ENCODE peak calls at places on chromosome 15, in nine cellular contexts. U is breast epithelium, Q is uterus, E is left lung, T is hepatocyte, J is SJSA1, N is heart left ventricle, I is lung, S is right cardiac atrium. A is an unnamed sample. For H3K4me1, the result is how much of the 10 kb centered on the place peaks cover.

GRCh38 chr15:40844543-40844981 is 714 bp downstream of the SPINT1 start:
- DNase-seq in U (no peak), Q (no peak), E (peak), T (peak), J (no peak), N (peak), I (peak), S (no peak), A (no peak)

GRCh38 chr15:41935566-41936020 is 36.8 kb downstream of the EHD4 start:
- DNase-seq in U (no peak), Q (no peak), E (no peak), T (no peak), J (no peak), N (no peak), I (no peak), S (no peak), A (no peak)

GRCh38 chr15:78035319-78035718 is 42.2 kb downstream of the TBC1D2B start:
- DNase-seq in U (no peak), Q (peak), E (peak), T (no peak), J (no peak), N (peak), I (peak), S (no peak), A (peak)

GRCh38 chr15:39728844-39729243 is 53.8 kb downstream of the FSIP1 start:
- DNase-seq in U (no peak), Q (no peak), E (no peak), T (no peak), J (no peak), N (no peak), I (no peak), S (no peak), A (no peak)

GRCh38 chr15:43325039-43325438 is 5.3 kb downstream of the LCMT2 start:
- DNase-seq in U (no peak), Q (no peak), E (no peak), T (no peak), J (no peak), N (no peak), I (no peak), S (no peak), A (no peak)

GRCh38 chr15:63904042-63904441 is 70.3 kb upstream of the HERC1 start:
- DNase-seq in U (no peak), Q (no peak), E (no peak), T (no peak), J (no peak), N (no peak), I (no peak), S (no peak), A (no peak)

GRCh38 chr15:71295242-71296031 is 180.2 kb downstream of the THSD4 start:
- DNase-seq in U (no peak), Q (peak), E (no peak), T (peak), J (peak), N (no peak), I (peak), S (no peak), A (no peak)

GRCh38 chr15:100111103-100112060 is 230.4 kb downstream of the ADAMTS17 start:
- DNase-seq in U (no peak), Q (peak), E (peak), T (peak), J (peak), N (peak), I (no peak), S (peak), A (no peak)

GRCh38 chr15:40878785-40879184 is 4.8 kb upstream of the RHOV start:
- DNase-seq in U (no peak), Q (no peak), E (no peak), T (peak), J (no peak), N (no peak), I (no peak), S (no peak), A (no peak)

GRCh38 chr15:65329298-65329990 is 25.0 kb downstream of the RNU5B-1 start:
- DNase-seq in U (no peak), Q (no peak), E (no peak), T (no peak), J (no peak), N (no peak), I (no peak), S (no peak), A (no peak)

GRCh38 chr15:50876989-50877360 is 31.5 kb upstream of the AP4E1 start:
- DNase-seq in U (peak), Q (peak), E (peak), T (peak), J (peak), N (peak), I (peak), S (peak), A (peak)

GRCh38 chr15:93459396-93459795 is 370.4 kb upstream of the RGMA start:
- DNase-seq in U (no peak), Q (no peak), E (no peak), T (no peak), J (no peak), N (no peak), I (no peak), S (no peak), A (no peak)

GRCh38 chr15:60830479-60830878 is 351.5 kb upstream of the ICE2 start:
- DNase-seq in U (no peak), Q (no peak), E (no peak), T (no peak), J (no peak), N (no peak), I (no peak), S (no peak), A (no peak)

GRCh38 chr15:39864116-39864515 is 56.0 kb downstream of the GPR176 start:
- DNase-seq in U (no peak), Q (no peak), E (no peak), T (no peak), J (no peak), N (no peak), I (no peak), S (no peak), A (no peak)

GRCh38 chr15:52360229-52361203 is 64.9 kb upstream of the MYO5C start:
- DNase-seq in U (no peak), Q (no peak), E (no peak), T (no peak), J (no peak), N (no peak), I (no peak), S (no peak), A (no peak)

GRCh38 chr15:31402511-31403056 is 75.9 kb downstream of the KLF13 start:
- DNase-seq in U (no peak), Q (no peak), E (no peak), T (peak), J (no peak), N (peak), I (no peak), S (peak), A (no peak)

GRCh38 chr15:85543741-85544155 is 163.3 kb downstream of the AKAP13 start:
- DNase-seq in U (peak), Q (no peak), E (peak), T (peak), J (no peak), N (peak), I (peak), S (peak), A (no peak)

GRCh38 chr15:100107606-100108225 is 234.1 kb downstream of the ADAMTS17 start:
- DNase-seq in U (no peak), Q (peak), E (no peak), T (no peak), J (peak), N (no peak), I (no peak), S (no peak), A (no peak)

GRCh38 chr15:91948001-91948608 is 94.6 kb downstream of the SLCO3A1 start:
- DNase-seq in U (peak), Q (no peak), E (peak), T (no peak), J (no peak), N (peak), I (no peak), S (no peak), A (no peak)

GRCh38 chr15:90000175-90000923 is 775 bp upstream of the ZNF710 start:
- DNase-seq in U (peak), Q (peak), E (no peak), T (peak), J (no peak), N (peak), I (no peak), S (peak), A (no peak)

GRCh38 chr15:35289029-35289617 is 204.0 kb upstream of the NANOGP8 start:
- DNase-seq in U (no peak), Q (no peak), E (no peak), T (peak), J (no peak), N (no peak), I (no peak), S (no peak), A (no peak)

GRCh38 chr15:73051402-73051810 is 857 bp upstream of the NEO1 start:
- DNase-seq in U (peak), Q (no peak), E (peak), T (no peak), J (peak), N (peak), I (peak), S (peak), A (no peak)

GRCh38 chr15:87672309-87672897 is 584.1 kb downstream of the NTRK3 start:
- DNase-seq in U (no peak), Q (peak), E (no peak), T (peak), J (no peak), N (no peak), I (no peak), S (peak), A (no peak)

GRCh38 chr15:80667895-80668430 is 27.1 kb upstream of the ABHD17C start:
- DNase-seq in U (no peak), Q (no peak), E (no peak), T (no peak), J (no peak), N (no peak), I (no peak), S (no peak), A (no peak)

GRCh38 chr15:46808834-46809233 is 908.5 kb upstream of the SEMA6D start:
- DNase-seq in U (no peak), Q (no peak), E (no peak), T (no peak), J (no peak), N (no peak), I (no peak), S (no peak), A (no peak)

GRCh38 chr15:77187751-77188464 is 117.0 kb upstream of the TSPAN3 start:
- DNase-seq in U (peak), Q (no peak), E (peak), T (no peak), J (no peak), N (peak), I (peak), S (peak), A (no peak)

GRCh38 chr15:47688573-47689086 is 28.7 kb upstream of the SEMA6D start:
- DNase-seq in U (no peak), Q (no peak), E (no peak), T (no peak), J (no peak), N (no peak), I (no peak), S (no peak), A (no peak)

GRCh38 chr15:70096215-70096974 is 1.3 kb downstream of the TLE3 start:
- DNase-seq in U (peak), Q (peak), E (peak), T (peak), J (no peak), N (peak), I (peak), S (peak), A (peak)

GRCh38 chr15:39953521-39953920 is 19.6 kb downstream of the EIF2AK4 start:
- DNase-seq in U (no peak), Q (no peak), E (no peak), T (no peak), J (no peak), N (no peak), I (no peak), S (no peak), A (no peak)

GRCh38 chr15:100129677-100130076 is 212.1 kb downstream of the ADAMTS17 start:
- DNase-seq in U (no peak), Q (no peak), E (no peak), T (no peak), J (no peak), N (no peak), I (no peak), S (no peak), A (no peak)

GRCh38 chr15:39672666-39673065 is 91.8 kb downstream of the THBS1 start:
- DNase-seq in U (no peak), Q (no peak), E (no peak), T (no peak), J (no peak), N (no peak), I (no peak), S (no peak), A (no peak)

GRCh38 chr15:85859671-85860070 is 64.9 kb upstream of the KLHL25 start:
- DNase-seq in U (no peak), Q (no peak), E (no peak), T (no peak), J (no peak), N (no peak), I (no peak), S (no peak), A (no peak)

GRCh38 chr15:88419830-88420229 is 47.4 kb downstream of the MRPL46 start:
- DNase-seq in U (no peak), Q (no peak), E (no peak), T (no peak), J (no peak), N (no peak), I (no peak), S (no peak), A (no peak)

GRCh38 chr15:50979041-50979440 is 70.6 kb downstream of the AP4E1 start:
- DNase-seq in U (no peak), Q (no peak), E (no peak), T (no peak), J (no peak), N (no peak), I (no peak), S (no peak), A (no peak)

DNA sequence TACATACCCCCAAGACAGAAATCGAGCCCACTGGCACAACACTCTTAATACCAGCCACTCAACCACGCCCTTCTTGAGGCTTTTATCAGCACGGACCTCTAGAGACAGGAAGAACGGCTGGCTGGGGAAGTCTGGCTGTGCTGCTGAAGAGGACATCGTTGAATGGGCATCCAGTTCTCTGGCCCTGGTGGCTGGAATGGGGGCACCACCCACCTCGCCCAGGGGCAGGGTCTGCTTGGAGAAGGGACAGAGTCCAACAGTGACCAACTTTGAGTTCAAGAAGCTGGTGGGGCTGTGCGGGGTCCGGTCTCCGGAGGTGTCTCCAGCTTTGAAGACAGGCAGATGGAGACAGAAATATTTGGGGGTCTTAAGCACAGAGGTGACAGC is 77.5 kb downstream of the ATP10A start:
- DNase-seq in U (no peak), Q (no peak), E (no peak), T (no peak), J (no peak), N (no peak), I (no peak), S (no peak), A (no peak)
- H3K4me1 ChIP-seq in U (under half), Q (under half), E (under half), T (under half), J (half or more), N (under half), I (under half), S (under half), A (under half)

GRCh38 chr15:68677996-68678395 is 99.2 kb downstream of the CORO2B start:
- DNase-seq in U (no peak), Q (no peak), E (no peak), T (no peak), J (no peak), N (no peak), I (no peak), S (no peak), A (no peak)

GRCh38 chr15:68679961-68680371 is 101.2 kb downstream of the CORO2B start:
- DNase-seq in U (no peak), Q (no peak), E (no peak), T (no peak), J (no peak), N (no peak), I (no peak), S (no peak), A (no peak)

GRCh38 chr15:68676926-68677325 is 98.1 kb downstream of the CORO2B start:
- DNase-seq in U (no peak), Q (no peak), E (no peak), T (no peak), J (no peak), N (no peak), I (no peak), S (no peak), A (no peak)

GRCh38 chr15:68679161-68679560 is 100.4 kb downstream of the CORO2B start:
- DNase-seq in U (no peak), Q (no peak), E (no peak), T (no peak), J (no peak), N (no peak), I (no peak), S (no peak), A (no peak)

GRCh38 chr15:68678746-68679145 is 100.0 kb downstream of the CORO2B start:
- DNase-seq in U (no peak), Q (no peak), E (no peak), T (no peak), J (no peak), N (no peak), I (no peak), S (no peak), A (no peak)
- H3K4me1 ChIP-seq in U (under half), Q (under half), E (under half), T (under half), J (under half), N (under half), I (under half), S (under half), A (under half)

GRCh38 chr15:75327491-75327890 is 8.4 kb upstream of the COMMD4 start:
- DNase-seq in U (no peak), Q (no peak), E (no peak), T (no peak), J (no peak), N (no peak), I (no peak), S (no peak), A (no peak)
- H3K4me1 ChIP-seq in U (under half), Q (under half), E (under half), T (under half), J (under half), N (under half), I (under half), S (under half), A (under half)

GRCh38 chr15:49441816-49442215 is 18.8 kb downstream of the FGF7 start:
- DNase-seq in U (no peak), Q (no peak), E (no peak), T (no peak), J (no peak), N (no peak), I (no peak), S (no peak), A (no peak)
- H3K4me1 ChIP-seq in U (under half), Q (under half), E (under half), T (under half), J (under half), N (under half), I (under half), S (under half), A (under half)

GRCh38 chr15:38671003-38671382 is 106.4 kb upstream of the RASGRP1 start:
- DNase-seq in U (no peak), Q (no peak), E (no peak), T (no peak), J (no peak), N (no peak), I (no peak), S (no peak), A (no peak)

GRCh38 chr15:38669160-38669505 is 104.5 kb upstream of the RASGRP1 start:
- DNase-seq in U (no peak), Q (no peak), E (no peak), T (no peak), J (no peak), N (no peak), I (no peak), S (no peak), A (no peak)

GRCh38 chr15:38670142-38671002 is 105.8 kb upstream of the RASGRP1 start:
- DNase-seq in U (no peak), Q (no peak), E (no peak), T (no peak), J (no peak), N (no peak), I (no peak), S (no peak), A (peak)

GRCh38 chr15:38672814-38673292 is 108.2 kb upstream of the RASGRP1 start:
- DNase-seq in U (no peak), Q (no peak), E (no peak), T (no peak), J (no peak), N (no peak), I (no peak), S (no peak), A (no peak)

DNA sequence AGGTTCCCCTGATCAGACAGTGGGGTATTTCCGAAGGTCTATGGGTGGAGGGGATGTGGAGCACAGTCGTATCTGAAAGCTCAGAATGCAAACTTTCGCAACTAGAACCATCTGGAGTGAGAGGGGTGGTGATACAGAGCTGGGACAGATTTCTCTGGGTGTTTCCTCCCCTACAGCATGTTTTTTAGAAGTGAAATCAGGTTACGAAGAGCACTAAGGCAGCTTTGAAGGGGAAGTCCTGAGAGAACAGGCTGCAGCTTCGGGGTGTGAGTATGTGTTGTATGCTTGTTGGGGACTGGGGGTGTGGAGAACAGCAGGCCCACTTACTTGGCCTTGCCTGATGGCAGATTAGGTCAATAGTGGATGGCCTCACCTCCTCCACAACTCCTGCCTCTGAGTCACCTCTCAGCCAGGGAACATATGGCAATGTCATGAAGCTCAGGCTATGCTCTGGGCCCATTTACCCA is 107.1 kb upstream of the RASGRP1 start:
- DNase-seq in U (no peak), Q (no peak), E (no peak), T (no peak), J (no peak), N (no peak), I (no peak), S (no peak), A (peak)
- H3K4me1 ChIP-seq in U (under half), Q (under half), E (under half), T (under half), J (under half), N (under half), I (under half), S (under half), A (half or more)

GRCh38 chr15:38217788-38218609 is 34.6 kb upstream of the SPRED1 start:
- DNase-seq in U (no peak), Q (no peak), E (no peak), T (no peak), J (no peak), N (no peak), I (peak), S (no peak), A (no peak)
- H3K4me1 ChIP-seq in U (under half), Q (under half), E (under half), T (under half), J (under half), N (under half), I (under half), S (under half), A (under half)

GRCh38 chr15:66369773-66370651 is 13.5 kb upstream of the TIPIN start:
- DNase-seq in U (no peak), Q (no peak), E (no peak), T (no peak), J (no peak), N (no peak), I (no peak), S (no peak), A (no peak)
- H3K4me1 ChIP-seq in U (under half), Q (under half), E (under half), T (under half), J (under half), N (under half), I (under half), S (under half), A (under half)

GRCh38 chr15:62605292-62605691 is 437.3 kb upstream of the TPM1 start:
- DNase-seq in U (no peak), Q (no peak), E (no peak), T (no peak), J (no peak), N (no peak), I (no peak), S (no peak), A (no peak)
- H3K4me1 ChIP-seq in U (under half), Q (under half), E (under half), T (under half), J (half or more), N (under half), I (under half), S (under half), A (under half)

A was measured in effector memory CD4-positive, alpha-beta T cell.